ENCODE peak calls at places on chromosomes 1 and 21, in four cellular contexts. M, B, Q and Y are unnamed samples.

GRCh38 chr1:101291562-101292035 is 54.8 kb downstream of the S1PR1 start:
- DNase-seq in M (peak; percentile 71), B (peak; percentile 71), Q (peak; percentile 80), Y (peak; percentile 37)

GRCh38 chr1:26542781-26543443 is 13.4 kb downstream of the RPS6KA1 start:
- DNase-seq in M (no peak), B (no peak), Q (no peak), Y (no peak)

GRCh38 chr1:221089273-221089672 is 210.0 kb downstream of the HLX start:
- DNase-seq in M (no peak), B (peak; percentile 68), Q (no peak), Y (no peak)

GRCh38 chr1:24526940-24527542 is 24.4 kb downstream of the RCAN3 start:
- DNase-seq in M (no peak), B (peak; percentile 50), Q (peak; percentile 38), Y (no peak)

GRCh38 chr1:226443439-226443838 is 35.5 kb upstream of the PARP1 start:
- DNase-seq in M (peak; percentile 84), B (peak; percentile 65), Q (peak; percentile 20), Y (no peak)

GRCh38 chr1:89598450-89599331 is 34.2 kb upstream of the LRRC8C start:
- DNase-seq in M (no peak), B (peak; percentile 66), Q (peak; percentile 57), Y (peak; percentile 21)

GRCh38 chr1:165403835-165404482 is 41.0 kb downstream of the RXRG start:
- DNase-seq in M (no peak), B (peak; percentile 16), Q (peak; percentile 2), Y (peak; percentile 36)

GRCh38 chr1:27162090-27162489 is 7.2 kb upstream of the SLC9A1 start:
- DNase-seq in M (no peak), B (no peak), Q (no peak), Y (no peak)

GRCh38 chr1:172638885-172639831 is 19.7 kb upstream of the FASLG start:
- DNase-seq in M (peak; percentile 64), B (peak; percentile 97), Q (peak; percentile 53), Y (no peak)

GRCh38 chr1:48405400-48405799 is 66.6 kb downstream of the SPATA6 start:
- DNase-seq in M (peak; percentile 4), B (peak; percentile 3), Q (no peak), Y (no peak)

GRCh38 chr1:207494171-207494570 is 1.8 kb upstream of the CR1 start:
- DNase-seq in M (no peak), B (no peak), Q (no peak), Y (no peak)

GRCh38 chr21:15197696-15198095 is 132.9 kb upstream of the NRIP1 start:
- DNase-seq in M (no peak), B (peak; percentile 24), Q (peak; percentile 30), Y (no peak)

GRCh38 chr1:163747855-163748254 is 426.1 kb downstream of the NUF2 start:
- DNase-seq in M (no peak), B (no peak), Q (no peak), Y (no peak)

GRCh38 chr1:103461171-103462105 is 64.1 kb upstream of the RNPC3 start:
- DNase-seq in M (no peak), B (peak; percentile 65), Q (peak; percentile 35), Y (peak; percentile 17)
- TF ChIP-seq CTCF in M (peak; percentile 45), B (peak; percentile 46), Q (no peak), Y (peak; percentile 65)

DNA sequence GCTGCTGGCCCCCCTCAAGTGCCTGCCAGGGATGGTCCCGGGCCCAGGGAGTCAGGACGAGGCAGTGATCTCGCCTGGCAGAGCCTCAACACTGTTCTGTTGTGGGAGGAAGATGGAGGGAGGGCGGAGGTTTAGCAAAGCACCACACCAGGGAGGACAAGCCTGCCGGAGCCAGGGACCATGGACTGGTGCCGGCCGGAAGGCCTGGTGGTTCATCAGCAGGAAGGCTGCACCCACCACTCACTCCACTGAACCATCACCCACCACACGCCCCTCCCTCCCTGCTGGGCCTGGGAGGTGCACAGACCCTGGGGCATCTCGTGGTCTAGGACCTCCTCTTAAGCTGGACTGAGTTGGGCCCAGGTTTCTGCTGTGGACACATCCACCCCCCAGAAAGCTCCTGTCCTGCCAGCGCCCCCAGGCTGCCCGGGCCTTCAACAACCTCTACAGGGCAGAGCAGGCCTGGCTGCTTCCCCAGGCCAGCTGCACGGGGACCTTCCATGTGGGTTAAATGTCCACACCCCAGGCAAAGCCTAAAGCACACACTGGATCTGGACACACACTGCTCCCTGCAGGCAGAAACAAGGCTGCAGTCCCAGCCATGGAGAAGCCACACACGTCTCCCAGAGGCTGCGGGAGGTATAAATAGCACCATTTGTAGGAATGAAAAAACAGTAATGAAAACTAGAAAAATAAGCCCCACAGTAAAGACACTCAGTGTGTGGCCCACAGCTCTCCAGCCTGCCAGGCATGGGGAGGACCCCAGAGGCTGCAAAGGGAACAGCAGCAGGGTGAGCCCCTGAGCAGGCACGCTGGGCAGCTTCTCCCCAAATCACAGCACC is 10.4 kb upstream of the TMEM240 start:
- DNase-seq in M (no peak), B (peak; percentile 40), Q (peak; percentile 69), Y (no peak)
- TF ChIP-seq CTCF in M (peak; percentile 48), B (peak; percentile 49), Q (peak; percentile 58), Y (no peak)

DNA sequence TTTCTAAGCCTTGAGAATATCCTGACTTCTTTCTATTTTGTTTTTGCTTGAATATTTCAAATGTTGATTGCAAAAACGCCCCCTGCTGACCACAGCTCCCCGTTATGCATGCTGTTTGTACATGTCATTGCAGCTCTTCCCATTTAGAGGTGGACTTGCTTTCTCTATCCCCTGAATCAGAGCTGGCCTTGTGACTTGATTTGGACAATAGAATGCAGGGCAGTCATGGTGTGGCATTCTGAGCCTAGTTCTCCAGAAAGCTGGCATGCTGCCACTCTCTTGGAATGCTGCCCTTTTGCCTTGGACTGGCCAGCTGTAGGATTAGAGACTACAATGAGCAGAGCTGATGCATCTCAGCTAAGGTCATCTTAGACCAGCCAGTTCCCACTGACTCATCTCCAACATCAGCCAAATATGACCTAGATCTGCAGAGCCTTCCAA is 1561.5 kb downstream of the MRPL39 start:
- DNase-seq in M (no peak), B (peak; percentile 98), Q (peak; percentile 98), Y (no peak)
- TF ChIP-seq CTCF in M (no peak), B (peak; percentile 51), Q (no peak), Y (peak; percentile 23)

GRCh38 chr1:181391297-181391905 is 91.9 kb upstream of the CACNA1E start:
- DNase-seq in M (no peak), B (no peak), Q (no peak), Y (no peak)
- TF ChIP-seq CTCF in M (no peak), B (no peak), Q (no peak), Y (peak; percentile 1)

GRCh38 chr1:179195374-179195773 is 34.1 kb downstream of the ABL2 start:
- DNase-seq in M (no peak), B (no peak), Q (no peak), Y (no peak)

GRCh38 chr1:179197690-179198297 is 31.7 kb downstream of the ABL2 start:
- DNase-seq in M (no peak), B (no peak), Q (no peak), Y (no peak)

GRCh38 chr1:179190861-179191260 is 38.6 kb downstream of the ABL2 start:
- DNase-seq in M (no peak), B (peak; percentile 73), Q (peak; percentile 9), Y (no peak)

GRCh38 chr1:179194068-179194537 is 35.4 kb downstream of the ABL2 start:
- DNase-seq in M (no peak), B (no peak), Q (no peak), Y (no peak)
- TF ChIP-seq CTCF in M (no peak), B (no peak), Q (no peak), Y (no peak)

GRCh38 chr1:203217668-203218067 is 11.8 kb downstream of the CHIT1 start:
- DNase-seq in M (no peak), B (no peak), Q (no peak), Y (no peak)
- TF ChIP-seq CTCF in M (no peak), B (no peak), Q (no peak), Y (no peak)

GRCh38 chr1:160942926-160943325 is 11.7 kb downstream of the ITLN2 start:
- DNase-seq in M (no peak), B (no peak), Q (no peak), Y (no peak)
- TF ChIP-seq CTCF in M (no peak), B (peak; percentile 6), Q (no peak), Y (peak; percentile 30)

GRCh38 chr1:5511381-5512097 is 480.7 kb downstream of the NPHP4 start:
- DNase-seq in M (no peak), B (no peak), Q (no peak), Y (no peak)
- TF ChIP-seq CTCF in M (no peak), B (no peak), Q (no peak), Y (no peak)

GRCh38 chr1:194159941-194160340 is 973.5 kb upstream of the B3GALT2 start:
- DNase-seq in M (no peak), B (no peak), Q (peak; percentile 13), Y (no peak)
- TF ChIP-seq CTCF in M (no peak), B (no peak), Q (no peak), Y (no peak)